ENCODE peak calls at places on chromosomes 12 and 14, in seven cellular contexts. One of them, this sample, is unnamed.
A peak's percentile ranks its signal among the peaks of the same experiment; 100 is the strongest.

GRCh38 chr14:92451245-92451644 is 62.3 kb upstream of the RIN3 start:
- DNase-seq in lower lobe of right lung: no peak
- DNase-seq in amygdala: no peak
- DNase-seq in BJ: no peak
- DNase-seq in NCI-H2081: no peak
- DNase-seq in choroid plexus epithelial cell: no peak
- DNase-seq in head of caudate nucleus: no peak
- DNase-seq in this sample: no peak

GRCh38 chr12:45612044-45612794 is 117.3 kb upstream of the ARID2 start:
- DNase-seq in lower lobe of right lung: no peak
- DNase-seq in amygdala: no peak
- DNase-seq in BJ: peak; percentile 7
- DNase-seq in NCI-H2081: no peak
- DNase-seq in choroid plexus epithelial cell: peak; percentile 29
- DNase-seq in head of caudate nucleus: no peak
- DNase-seq in this sample: no peak

GRCh38 chr12:110498984-110499706 is 2.8 kb downstream of the VPS29 start:
- DNase-seq in lower lobe of right lung: no peak
- DNase-seq in amygdala: no peak
- DNase-seq in BJ: no peak
- DNase-seq in NCI-H2081: no peak
- DNase-seq in choroid plexus epithelial cell: peak; percentile 37
- DNase-seq in head of caudate nucleus: no peak
- DNase-seq in this sample: no peak

GRCh38 chr12:58920102-58920955 is at the start of gene LRIG3:
- DNase-seq in lower lobe of right lung: peak; percentile 89
- DNase-seq in amygdala: peak; percentile 74
- DNase-seq in BJ: no peak
- DNase-seq in NCI-H2081: peak; percentile 88
- DNase-seq in choroid plexus epithelial cell: peak; percentile 96
- DNase-seq in head of caudate nucleus: peak; percentile 90
- DNase-seq in this sample: peak; percentile 93

GRCh38 chr12:13198921-13199320 is 2.4 kb downstream of the EMP1 start:
- DNase-seq in lower lobe of right lung: no peak
- DNase-seq in amygdala: no peak
- DNase-seq in BJ: no peak
- DNase-seq in NCI-H2081: no peak
- DNase-seq in choroid plexus epithelial cell: peak; percentile 34
- DNase-seq in head of caudate nucleus: no peak
- DNase-seq in this sample: no peak

GRCh38 chr14:59376691-59377090 is 88.5 kb downstream of the GPR135 start:
- DNase-seq in lower lobe of right lung: no peak
- DNase-seq in amygdala: no peak
- DNase-seq in BJ: no peak
- DNase-seq in NCI-H2081: no peak
- DNase-seq in choroid plexus epithelial cell: no peak
- DNase-seq in head of caudate nucleus: no peak
- DNase-seq in this sample: no peak

GRCh38 chr12:119609358-119609757 is 15.8 kb downstream of the TMEM233 start:
- DNase-seq in lower lobe of right lung: no peak
- DNase-seq in amygdala: no peak
- DNase-seq in BJ: no peak
- DNase-seq in NCI-H2081: no peak
- DNase-seq in choroid plexus epithelial cell: no peak
- DNase-seq in head of caudate nucleus: no peak
- DNase-seq in this sample: no peak

GRCh38 chr14:23209651-23210423 is 26.4 kb upstream of the SLC7A8 start:
- DNase-seq in lower lobe of right lung: no peak
- DNase-seq in amygdala: no peak
- DNase-seq in BJ: no peak
- DNase-seq in NCI-H2081: no peak
- DNase-seq in choroid plexus epithelial cell: peak; percentile 80
- DNase-seq in head of caudate nucleus: no peak
- DNase-seq in this sample: no peak

GRCh38 chr12:31585271-31585670 is 5.7 kb downstream of the DENND5B start:
- DNase-seq in lower lobe of right lung: no peak
- DNase-seq in amygdala: no peak
- DNase-seq in BJ: no peak
- DNase-seq in NCI-H2081: no peak
- DNase-seq in choroid plexus epithelial cell: peak; percentile 88
- DNase-seq in head of caudate nucleus: no peak
- DNase-seq in this sample: no peak

GRCh38 chr14:100158566-100159106 is 809 bp downstream of the DEGS2 start:
- DNase-seq in lower lobe of right lung: no peak
- DNase-seq in amygdala: no peak
- DNase-seq in BJ: no peak
- DNase-seq in NCI-H2081: no peak
- DNase-seq in choroid plexus epithelial cell: no peak
- DNase-seq in head of caudate nucleus: no peak
- DNase-seq in this sample: no peak

GRCh38 chr12:12608557-12608957 is 3.1 kb upstream of the CREBL2 start:
- DNase-seq in lower lobe of right lung: no peak
- DNase-seq in amygdala: no peak
- DNase-seq in BJ: no peak
- DNase-seq in NCI-H2081: no peak
- DNase-seq in choroid plexus epithelial cell: peak; percentile 56
- DNase-seq in head of caudate nucleus: no peak
- DNase-seq in this sample: no peak

GRCh38 chr14:100900837-100901390 is 2.6 kb downstream of the RTL1 start:
- DNase-seq in lower lobe of right lung: peak; percentile 39
- DNase-seq in amygdala: no peak
- DNase-seq in BJ: no peak
- DNase-seq in NCI-H2081: peak; percentile 54
- DNase-seq in choroid plexus epithelial cell: peak; percentile 22
- DNase-seq in head of caudate nucleus: peak; percentile 69
- DNase-seq in this sample: peak; percentile 35

GRCh38 chr12:7021956-7022355 is 3.7 kb upstream of the LPCAT3 start:
- DNase-seq in lower lobe of right lung: no peak
- DNase-seq in amygdala: no peak
- DNase-seq in BJ: no peak
- DNase-seq in NCI-H2081: no peak
- DNase-seq in choroid plexus epithelial cell: no peak
- DNase-seq in head of caudate nucleus: no peak
- DNase-seq in this sample: no peak

GRCh38 chr12:66035289-66035961 is 95.1 kb downstream of the LLPH start:
- DNase-seq in lower lobe of right lung: no peak
- DNase-seq in amygdala: no peak
- DNase-seq in BJ: no peak
- DNase-seq in NCI-H2081: peak; percentile 5
- DNase-seq in choroid plexus epithelial cell: peak; percentile 80
- DNase-seq in head of caudate nucleus: no peak
- DNase-seq in this sample: no peak

GRCh38 chr12:131123817-131124216 is 170.1 kb downstream of the ADGRD1 start:
- DNase-seq in lower lobe of right lung: no peak
- DNase-seq in amygdala: no peak
- DNase-seq in BJ: no peak
- DNase-seq in NCI-H2081: no peak
- DNase-seq in choroid plexus epithelial cell: no peak
- DNase-seq in head of caudate nucleus: no peak
- DNase-seq in this sample: peak; percentile 64

GRCh38 chr12:40692617-40693502 is 621 bp downstream of the CNTN1 start:
- DNase-seq in lower lobe of right lung: peak; percentile 54
- DNase-seq in amygdala: peak; percentile 53
- DNase-seq in BJ: no peak
- DNase-seq in NCI-H2081: peak; percentile 81
- DNase-seq in choroid plexus epithelial cell: no peak
- DNase-seq in head of caudate nucleus: peak; percentile 57
- DNase-seq in this sample: peak; percentile 21

GRCh38 chr12:102880783-102881182 is 36.3 kb downstream of the PAH start:
- DNase-seq in lower lobe of right lung: no peak
- DNase-seq in amygdala: no peak
- DNase-seq in BJ: no peak
- DNase-seq in NCI-H2081: no peak
- DNase-seq in choroid plexus epithelial cell: no peak
- DNase-seq in head of caudate nucleus: no peak
- DNase-seq in this sample: no peak

GRCh38 chr12:53055471-53056266 is 5.8 kb downstream of the TNS2 start:
- DNase-seq in lower lobe of right lung: peak; percentile 46
- DNase-seq in amygdala: no peak
- DNase-seq in BJ: no peak
- DNase-seq in NCI-H2081: no peak
- DNase-seq in choroid plexus epithelial cell: no peak
- DNase-seq in head of caudate nucleus: no peak
- DNase-seq in this sample: no peak

GRCh38 chr14:103521438-103521961 is 1.1 kb downstream of the CKB start:
- DNase-seq in lower lobe of right lung: peak; percentile 71
- DNase-seq in amygdala: no peak
- DNase-seq in BJ: no peak
- DNase-seq in NCI-H2081: peak; percentile 44
- DNase-seq in choroid plexus epithelial cell: no peak
- DNase-seq in head of caudate nucleus: peak; percentile 74
- DNase-seq in this sample: peak; percentile 36

GRCh38 chr14:100339757-100340453 is 16.8 kb downstream of the SLC25A47 start:
- DNase-seq in lower lobe of right lung: peak; percentile 20
- DNase-seq in amygdala: no peak
- DNase-seq in BJ: no peak
- DNase-seq in NCI-H2081: no peak
- DNase-seq in choroid plexus epithelial cell: no peak
- DNase-seq in head of caudate nucleus: peak; percentile 27
- DNase-seq in this sample: no peak

GRCh38 chr14:82394916-82395315 is 861.3 kb upstream of the SEL1L start:
- DNase-seq in lower lobe of right lung: no peak
- DNase-seq in amygdala: no peak
- DNase-seq in BJ: no peak
- DNase-seq in NCI-H2081: peak; percentile 2
- DNase-seq in choroid plexus epithelial cell: peak; percentile 0
- DNase-seq in head of caudate nucleus: no peak
- DNase-seq in this sample: no peak

GRCh38 chr14:69615471-69616407 is 4.3 kb downstream of the SUSD6 start:
- DNase-seq in lower lobe of right lung: no peak
- DNase-seq in amygdala: no peak
- DNase-seq in BJ: peak; percentile 59
- DNase-seq in NCI-H2081: peak; percentile 72
- DNase-seq in choroid plexus epithelial cell: peak; percentile 91
- DNase-seq in head of caudate nucleus: peak; percentile 43
- DNase-seq in this sample: no peak

GRCh38 chr12:56029166-56029519 is 8.3 kb downstream of the IKZF4 start:
- DNase-seq in lower lobe of right lung: no peak
- DNase-seq in amygdala: no peak
- DNase-seq in BJ: no peak
- DNase-seq in NCI-H2081: no peak
- DNase-seq in choroid plexus epithelial cell: no peak
- DNase-seq in head of caudate nucleus: no peak
- DNase-seq in this sample: no peak

GRCh38 chr14:57244103-57244502 is 24.6 kb downstream of the EXOC5 start:
- DNase-seq in lower lobe of right lung: no peak
- DNase-seq in amygdala: no peak
- DNase-seq in BJ: peak; percentile 25
- DNase-seq in NCI-H2081: no peak
- DNase-seq in choroid plexus epithelial cell: peak; percentile 29
- DNase-seq in head of caudate nucleus: no peak
- DNase-seq in this sample: no peak

GRCh38 chr12:65603428-65604351 is 220.6 kb upstream of the HMGA2 start:
- DNase-seq in lower lobe of right lung: peak; percentile 44
- DNase-seq in amygdala: no peak
- DNase-seq in BJ: peak; percentile 86
- DNase-seq in NCI-H2081: no peak
- DNase-seq in choroid plexus epithelial cell: peak; percentile 93
- DNase-seq in head of caudate nucleus: no peak
- DNase-seq in this sample: no peak

GRCh38 chr14:91142214-91142668 is 28.4 kb downstream of the DGLUCY start:
- DNase-seq in lower lobe of right lung: no peak
- DNase-seq in amygdala: no peak
- DNase-seq in BJ: no peak
- DNase-seq in NCI-H2081: no peak
- DNase-seq in choroid plexus epithelial cell: no peak
- DNase-seq in head of caudate nucleus: no peak
- DNase-seq in this sample: no peak

GRCh38 chr14:96086574-96087077 is 47.5 kb downstream of the C14orf132 start:
- DNase-seq in lower lobe of right lung: no peak
- DNase-seq in amygdala: no peak
- DNase-seq in BJ: no peak
- DNase-seq in NCI-H2081: no peak
- DNase-seq in choroid plexus epithelial cell: no peak
- DNase-seq in head of caudate nucleus: no peak
- DNase-seq in this sample: peak; percentile 36

GRCh38 chr14:65872536-65872935 is 460.0 kb downstream of the FUT8 start:
- DNase-seq in lower lobe of right lung: no peak
- DNase-seq in amygdala: no peak
- DNase-seq in BJ: no peak
- DNase-seq in NCI-H2081: no peak
- DNase-seq in choroid plexus epithelial cell: peak; percentile 35
- DNase-seq in head of caudate nucleus: no peak
- DNase-seq in this sample: no peak

GRCh38 chr12:101939306-101939705 is 61.9 kb downstream of the DRAM1 start:
- DNase-seq in lower lobe of right lung: no peak
- DNase-seq in amygdala: no peak
- DNase-seq in BJ: no peak
- DNase-seq in NCI-H2081: no peak
- DNase-seq in choroid plexus epithelial cell: no peak
- DNase-seq in head of caudate nucleus: no peak
- DNase-seq in this sample: no peak

GRCh38 chr14:104114421-104115130 is 23.8 kb upstream of the KIF26A start:
- DNase-seq in lower lobe of right lung: peak; percentile 47
- DNase-seq in amygdala: no peak
- DNase-seq in BJ: no peak
- DNase-seq in NCI-H2081: no peak
- DNase-seq in choroid plexus epithelial cell: no peak
- DNase-seq in head of caudate nucleus: no peak
- DNase-seq in this sample: peak; percentile 46

GRCh38 chr14:24436355-24437019 is 6.1 kb downstream of the SDR39U1 start:
- DNase-seq in lower lobe of right lung: no peak
- DNase-seq in amygdala: no peak
- DNase-seq in BJ: no peak
- DNase-seq in NCI-H2081: peak; percentile 68
- DNase-seq in choroid plexus epithelial cell: peak; percentile 90
- DNase-seq in head of caudate nucleus: peak; percentile 70
- DNase-seq in this sample: no peak

GRCh38 chr12:3311027-3311402 is 180.0 kb upstream of the PRMT8 start:
- DNase-seq in lower lobe of right lung: no peak
- DNase-seq in amygdala: no peak
- DNase-seq in BJ: no peak
- DNase-seq in NCI-H2081: peak; percentile 90
- DNase-seq in choroid plexus epithelial cell: no peak
- DNase-seq in head of caudate nucleus: peak; percentile 84
- DNase-seq in this sample: no peak

GRCh38 chr12:51970904-51971646 is 19.6 kb downstream of the ACVR1B start:
- DNase-seq in lower lobe of right lung: no peak
- DNase-seq in amygdala: no peak
- DNase-seq in BJ: no peak
- DNase-seq in NCI-H2081: no peak
- DNase-seq in choroid plexus epithelial cell: peak; percentile 63
- DNase-seq in head of caudate nucleus: no peak
- DNase-seq in this sample: no peak

GRCh38 chr14:28635387-28635786 is 131.2 kb upstream of the FOXG1 start:
- DNase-seq in lower lobe of right lung: no peak
- DNase-seq in amygdala: no peak
- DNase-seq in BJ: no peak
- DNase-seq in NCI-H2081: peak; percentile 28
- DNase-seq in choroid plexus epithelial cell: peak; percentile 81
- DNase-seq in head of caudate nucleus: no peak
- DNase-seq in this sample: no peak

GRCh38 chr14:62280366-62280765 is 518.1 kb downstream of the SNAPC1 start:
- DNase-seq in lower lobe of right lung: no peak
- DNase-seq in amygdala: no peak
- DNase-seq in BJ: no peak
- DNase-seq in NCI-H2081: no peak
- DNase-seq in choroid plexus epithelial cell: no peak
- DNase-seq in head of caudate nucleus: no peak
- DNase-seq in this sample: no peak

GRCh38 chr12:90211017-90211416 is 502.4 kb upstream of the ATP2B1 start:
- DNase-seq in lower lobe of right lung: no peak
- DNase-seq in amygdala: no peak
- DNase-seq in BJ: peak; percentile 11
- DNase-seq in NCI-H2081: no peak
- DNase-seq in choroid plexus epithelial cell: peak; percentile 72
- DNase-seq in head of caudate nucleus: no peak
- DNase-seq in this sample: no peak

GRCh38 chr12:115004469-115005146 is 320.6 kb upstream of the TBX3 start:
- DNase-seq in lower lobe of right lung: no peak
- DNase-seq in amygdala: no peak
- DNase-seq in BJ: no peak
- DNase-seq in NCI-H2081: no peak
- DNase-seq in choroid plexus epithelial cell: peak; percentile 57
- DNase-seq in head of caudate nucleus: no peak
- DNase-seq in this sample: peak; percentile 51